ENCODE peak calls at places on chromosome 2, in seven cellular contexts. L is fibroblast of lung, K is foreskin fibroblast, S is stomach, D is cardiac fibroblast, H is small intestine, C is fibroblast of the aortic adventitia. M is an unnamed sample.

GRCh38 chr2:72349016-72349415 is 201.4 kb upstream of the CYP26B1 start:
- DNase-seq in D (no peak), H (no peak), C (peak; percentile 10), S (no peak), K (no peak), L (no peak), M (no peak)

GRCh38 chr2:178946494-178946893 is 103.4 kb downstream of the CCDC141 start:
- DNase-seq in K (no peak), L (no peak), S (no peak), H (no peak), D (no peak), C (no peak), M (no peak)

GRCh38 chr2:39737661-39738060 is 41.4 kb downstream of the THUMPD2 start:
- DNase-seq in S (no peak), C (peak; percentile 82), K (peak; percentile 61), L (peak; percentile 79), H (no peak), D (peak; percentile 85), M (no peak)

GRCh38 chr2:106192752-106193490 is 1.2 kb downstream of the UXS1 start:
- DNase-seq in H (peak; percentile 41), S (no peak), D (peak; percentile 96), L (peak; percentile 78), C (peak; percentile 92), K (peak; percentile 84), M (peak; percentile 57)

GRCh38 chr2:235131334-235132305 is 179.8 kb downstream of the SH3BP4 start:
- DNase-seq in L (no peak), S (no peak), H (no peak), D (no peak), K (no peak), C (no peak), M (no peak)

GRCh38 chr2:19251554-19251953 is 106.9 kb downstream of the OSR1 start:
- DNase-seq in H (no peak), L (peak; percentile 54), C (no peak), D (no peak), S (no peak), K (peak; percentile 19), M (no peak)

GRCh38 chr2:207692206-207693065 is 19.0 kb upstream of the CCNYL1 start:
- DNase-seq in H (peak; percentile 63), D (peak; percentile 35), K (peak; percentile 33), C (no peak), S (peak; percentile 56), L (peak; percentile 14), M (no peak)

GRCh38 chr2:241733391-241734207 is 831 bp upstream of the D2HGDH start:
- DNase-seq in C (no peak), H (no peak), D (no peak), S (no peak), K (no peak), L (no peak), M (no peak)

GRCh38 chr2:74482801-74483674 is at the start of the genes CCDC142 and TTC31:
- DNase-seq in D (peak; percentile 97), C (peak; percentile 96), K (peak; percentile 97), S (peak; percentile 97), L (peak; percentile 96), H (peak; percentile 99), M (peak; percentile 84)

GRCh38 chr2:99297990-99298389 is 3.0 kb downstream of the LYG1 start:
- DNase-seq in H (no peak), C (peak; percentile 27), K (peak; percentile 45), S (no peak), L (peak; percentile 10), D (peak; percentile 79), M (no peak)

GRCh38 chr2:113977660-113978523 is 88.0 kb downstream of the ACTR3 start:
- DNase-seq in D (peak; percentile 68), L (peak; percentile 42), H (peak; percentile 42), S (no peak), K (peak; percentile 68), C (peak; percentile 57), M (no peak)

GRCh38 chr2:240733803-240734495 is 42.3 kb downstream of the AQP12A start:
- DNase-seq in S (no peak), D (no peak), L (no peak), H (peak; percentile 11), C (no peak), K (no peak), M (no peak)

GRCh38 chr2:51000849-51001617 is 30.9 kb downstream of the NRXN1 start:
- DNase-seq in C (no peak), L (no peak), H (no peak), S (no peak), K (no peak), D (no peak), M (no peak)

GRCh38 chr2:195490304-195490703 is 166.7 kb upstream of the SLC39A10 start:
- DNase-seq in K (no peak), H (no peak), S (no peak), L (no peak), C (no peak), D (no peak), M (no peak)

GRCh38 chr2:167856190-167856589 is 391.2 kb downstream of the STK39 start:
- DNase-seq in S (no peak), L (no peak), K (no peak), C (no peak), H (no peak), D (no peak), M (no peak)

GRCh38 chr2:134225841-134226240 is 28.0 kb upstream of the MGAT5 start:
- DNase-seq in C (no peak), L (no peak), H (no peak), D (no peak), S (no peak), K (no peak), M (no peak)

DNA sequence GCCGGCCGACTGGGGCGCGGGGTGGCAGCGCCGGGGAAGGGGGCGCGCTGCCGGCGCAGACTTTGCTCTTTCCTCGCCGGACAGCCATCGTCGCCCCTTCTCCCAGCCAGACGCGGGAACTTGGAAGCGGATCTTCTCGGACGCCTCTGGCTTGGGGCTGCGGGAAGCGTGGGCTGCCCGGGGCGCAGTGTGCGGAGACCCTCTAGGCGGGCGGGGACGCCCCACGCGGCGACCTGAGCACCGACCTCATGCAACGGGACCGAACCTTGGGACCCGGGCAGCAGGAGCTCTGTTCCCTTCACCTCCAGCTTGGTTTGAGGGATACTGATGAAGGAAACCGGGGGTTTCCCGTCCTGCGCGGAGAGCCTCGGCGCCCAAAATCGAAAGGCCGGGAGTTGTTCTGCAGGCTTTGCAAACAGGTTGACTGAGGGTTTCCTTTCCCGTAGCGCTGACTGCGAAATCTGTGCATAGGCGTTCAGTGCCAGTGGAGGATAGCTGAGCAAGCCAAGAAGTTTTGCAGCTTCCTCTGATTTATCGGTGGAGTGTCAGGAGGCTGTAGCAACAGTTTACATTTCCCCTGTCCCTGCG is 485 bp downstream of the THSD7B start:
- DNase-seq in S (no peak), D (peak; percentile 1), L (no peak), C (no peak), H (no peak), K (no peak), M (no peak)
- H3K4me3 ChIP-seq in S (peak overlapping the region; percentile 52), D (no peak overlapping the region), L (no peak overlapping the region), C (no peak overlapping the region), H (peak overlapping the region; percentile 15), K (no peak overlapping the region), M (no peak overlapping the region)

GRCh38 chr2:10912076-10912731 is 470 bp downstream of the KCNF1 start:
- DNase-seq in H (no peak), K (no peak), L (no peak), D (no peak), S (no peak), C (no peak), M (no peak)
- H3K4me3 ChIP-seq in H (peak overlapping the region; percentile 36), K (peak overlapping the region; percentile 31), L (peak overlapping the region; percentile 33), D (no peak overlapping the region), S (peak overlapping the region; percentile 40), C (peak overlapping the region; percentile 31), M (no peak overlapping the region)

GRCh38 chr2:188326290-188326668 is 34.6 kb downstream of the GULP1 start:
- DNase-seq in S (no peak), L (no peak), K (no peak), C (no peak), D (no peak), H (no peak), M (no peak)

GRCh38 chr2:188320861-188321260 is 29.2 kb downstream of the GULP1 start:
- DNase-seq in L (no peak), D (no peak), C (no peak), S (no peak), H (no peak), K (no peak), M (no peak)

GRCh38 chr2:188324067-188324466 is 32.4 kb downstream of the GULP1 start:
- DNase-seq in H (no peak), L (no peak), C (no peak), S (no peak), D (no peak), K (peak; percentile 36), M (no peak)

GRCh38 chr2:188319845-188320244 is 28.2 kb downstream of the GULP1 start:
- DNase-seq in H (no peak), D (peak; percentile 37), S (no peak), K (no peak), L (no peak), C (no peak), M (no peak)

DNA sequence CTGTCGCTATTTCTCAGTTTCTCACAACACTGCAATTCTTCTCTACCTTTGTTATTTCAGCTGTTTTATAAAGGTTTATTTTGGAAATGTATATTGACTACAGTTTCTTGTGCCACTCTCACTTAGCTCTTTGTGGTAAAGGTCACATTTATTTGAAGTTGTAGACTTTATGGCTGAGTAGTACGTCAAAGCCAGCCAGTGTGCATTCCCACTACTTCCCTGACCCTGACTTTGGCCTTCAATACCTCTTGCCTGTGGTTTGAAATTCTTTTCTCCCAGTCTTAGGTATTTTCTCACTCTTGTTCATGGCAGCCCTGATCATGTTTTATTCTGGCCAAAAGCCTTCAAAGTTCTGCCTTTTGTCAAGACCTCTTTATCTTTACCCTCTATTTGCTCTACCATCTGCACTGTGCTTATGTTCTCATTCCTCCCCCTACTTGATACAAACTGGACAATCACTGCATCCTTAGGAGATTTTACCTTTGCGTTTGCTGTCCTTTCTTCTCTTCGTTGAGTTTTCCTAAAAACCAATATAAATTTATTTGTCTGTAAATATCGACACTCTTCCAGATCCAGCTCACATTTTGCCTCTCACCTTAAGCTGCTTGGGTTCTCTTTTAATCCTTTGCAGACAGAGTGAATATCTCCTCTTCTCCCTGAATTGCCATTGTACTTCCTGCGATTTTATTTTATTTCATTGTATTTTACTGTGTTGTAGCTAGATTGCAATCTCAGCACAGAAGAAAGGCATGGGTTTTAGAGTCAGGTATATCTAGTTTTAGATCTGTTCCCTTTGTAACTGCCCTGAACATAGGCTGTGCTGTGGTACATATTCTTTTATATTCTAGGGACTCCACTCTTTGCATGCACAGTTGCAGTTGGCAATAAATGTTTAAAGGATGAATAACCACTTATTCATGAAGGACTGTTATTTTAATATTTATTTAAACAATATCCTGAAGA is 31.2 kb downstream of the GULP1 start:
- DNase-seq in C (peak; percentile 54), L (peak; percentile 71), K (peak; percentile 58), S (no peak), D (peak; percentile 65), H (peak; percentile 25), M (no peak)
- H3K4me3 ChIP-seq in C (no peak overlapping the region), L (no peak overlapping the region), K (no peak overlapping the region), S (no peak overlapping the region), D (no peak overlapping the region), H (no peak overlapping the region), M (no peak overlapping the region)

DNA sequence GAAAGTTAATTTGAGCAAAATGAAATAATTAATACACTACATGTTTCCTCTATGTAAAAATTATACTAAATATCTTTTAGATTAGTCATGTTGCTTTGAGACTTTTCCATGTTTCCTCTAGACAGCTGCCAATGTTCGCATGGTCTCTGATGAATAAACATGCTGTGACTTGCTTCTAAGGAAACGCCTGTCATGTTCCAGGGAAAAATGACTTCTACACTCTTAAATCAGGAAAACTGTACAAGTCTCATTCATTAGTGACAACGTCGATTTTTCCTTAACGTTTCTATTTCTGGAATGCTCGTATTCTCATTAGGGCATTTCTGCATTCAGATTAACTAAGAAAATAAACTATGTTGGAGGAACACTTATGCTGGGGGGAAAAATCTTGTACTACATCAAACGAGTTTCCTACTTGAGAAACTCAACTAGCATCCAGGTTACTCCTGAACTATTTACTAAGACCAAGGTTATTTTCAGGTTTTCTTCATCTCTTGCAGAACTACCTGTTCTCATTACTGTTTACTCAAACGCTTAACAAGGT is 1.6 kb downstream of the COBLL1 start:
- DNase-seq in C (peak; percentile 48), L (peak; percentile 26), H (peak; percentile 35), D (peak; percentile 81), K (peak; percentile 38), S (no peak), M (no peak)
- H3K4me3 ChIP-seq in C (peak overlapping the region; percentile 79), L (peak overlapping the region; percentile 69), H (peak overlapping the region; percentile 73), D (peak overlapping the region; percentile 50), K (peak overlapping the region; percentile 91), S (peak overlapping the region; percentile 81), M (no peak overlapping the region)

M was measured in GM12864.